ENCODE peak calls at places on chromosome 5, in six cellular contexts. One of them, this sample, is unnamed.

GRCh38 chr5:136420168-136420916 is 55.0 kb upstream of the TRPC7 start:
- DNase-seq in astrocyte of the hippocampus: no peak
- DNase-seq in Daoy: no peak
- DNase-seq in glutamatergic neuron: no peak
- DNase-seq in naive B cell: no peak
- DNase-seq in GM18507: no peak
- DNase-seq in this sample: no peak

GRCh38 chr5:164341056-164341619 is 835.7 kb downstream of the MAT2B start:
- DNase-seq in astrocyte of the hippocampus: no peak
- DNase-seq in Daoy: no peak
- DNase-seq in glutamatergic neuron: no peak
- DNase-seq in naive B cell: no peak
- DNase-seq in GM18507: no peak
- DNase-seq in this sample: peak; percentile 23

GRCh38 chr5:115785395-115786009 is 31.0 kb downstream of the CDO1 start:
- DNase-seq in astrocyte of the hippocampus: no peak
- DNase-seq in Daoy: no peak
- DNase-seq in glutamatergic neuron: no peak
- DNase-seq in naive B cell: no peak
- DNase-seq in GM18507: no peak
- DNase-seq in this sample: no peak

GRCh38 chr5:54719384-54720306 is 202.1 kb downstream of the SNX18 start:
- DNase-seq in astrocyte of the hippocampus: peak; percentile 93
- DNase-seq in Daoy: peak; percentile 68
- DNase-seq in glutamatergic neuron: no peak
- DNase-seq in naive B cell: no peak
- DNase-seq in GM18507: no peak
- DNase-seq in this sample: peak; percentile 83

GRCh38 chr5:60184599-60184998 is 291.1 kb upstream of the PDE4D start:
- DNase-seq in astrocyte of the hippocampus: peak; percentile 21
- DNase-seq in Daoy: no peak
- DNase-seq in glutamatergic neuron: no peak
- DNase-seq in naive B cell: no peak
- DNase-seq in GM18507: no peak
- DNase-seq in this sample: peak; percentile 52

GRCh38 chr5:179901915-179902762 is 5.6 kb downstream of the TBC1D9B start:
- DNase-seq in astrocyte of the hippocampus: no peak
- DNase-seq in Daoy: no peak
- DNase-seq in glutamatergic neuron: no peak
- DNase-seq in naive B cell: no peak
- DNase-seq in GM18507: no peak
- DNase-seq in this sample: no peak

GRCh38 chr5:81420039-81420667 is 26.2 kb upstream of the ACOT12 start:
- DNase-seq in astrocyte of the hippocampus: peak; percentile 93
- DNase-seq in Daoy: peak; percentile 93
- DNase-seq in glutamatergic neuron: no peak
- DNase-seq in naive B cell: no peak
- DNase-seq in GM18507: no peak
- DNase-seq in this sample: peak; percentile 96

GRCh38 chr5:164688437-164688836 is 1183.0 kb downstream of the MAT2B start:
- DNase-seq in astrocyte of the hippocampus: no peak
- DNase-seq in Daoy: no peak
- DNase-seq in glutamatergic neuron: no peak
- DNase-seq in naive B cell: no peak
- DNase-seq in GM18507: no peak
- DNase-seq in this sample: no peak

GRCh38 chr5:167710444-167711025 is 580.9 kb upstream of the WWC1 start:
- DNase-seq in astrocyte of the hippocampus: no peak
- DNase-seq in Daoy: no peak
- DNase-seq in glutamatergic neuron: no peak
- DNase-seq in naive B cell: no peak
- DNase-seq in GM18507: no peak
- DNase-seq in this sample: no peak

GRCh38 chr5:72397836-72398235 is 77.7 kb downstream of the PTCD2 start:
- DNase-seq in astrocyte of the hippocampus: no peak
- DNase-seq in Daoy: no peak
- DNase-seq in glutamatergic neuron: no peak
- DNase-seq in naive B cell: no peak
- DNase-seq in GM18507: no peak
- DNase-seq in this sample: no peak

GRCh38 chr5:18761801-18762200 is 1127.5 kb downstream of the TAF11L14 start:
- DNase-seq in astrocyte of the hippocampus: no peak
- DNase-seq in Daoy: no peak
- DNase-seq in glutamatergic neuron: no peak
- DNase-seq in naive B cell: no peak
- DNase-seq in GM18507: no peak
- DNase-seq in this sample: peak; percentile 5

GRCh38 chr5:132489051-132489770 is 1.4 kb downstream of the IRF1 start:
- DNase-seq in astrocyte of the hippocampus: no peak
- DNase-seq in Daoy: no peak
- DNase-seq in glutamatergic neuron: no peak
- DNase-seq in naive B cell: no peak
- DNase-seq in GM18507: no peak
- DNase-seq in this sample: no peak

GRCh38 chr5:149210229-149210628 is 61.4 kb upstream of the AFAP1L1 start:
- DNase-seq in astrocyte of the hippocampus: peak; percentile 69
- DNase-seq in Daoy: peak; percentile 85
- DNase-seq in glutamatergic neuron: no peak
- DNase-seq in naive B cell: no peak
- DNase-seq in GM18507: no peak
- DNase-seq in this sample: peak; percentile 52

GRCh38 chr5:39942606-39943005 is 517.8 kb upstream of the DAB2 start:
- DNase-seq in astrocyte of the hippocampus: no peak
- DNase-seq in Daoy: no peak
- DNase-seq in glutamatergic neuron: no peak
- DNase-seq in naive B cell: no peak
- DNase-seq in GM18507: no peak
- DNase-seq in this sample: no peak

GRCh38 chr5:176996780-176997179 is 9.8 kb downstream of the UIMC1 start:
- DNase-seq in astrocyte of the hippocampus: peak; percentile 5
- DNase-seq in Daoy: no peak
- DNase-seq in glutamatergic neuron: no peak
- DNase-seq in naive B cell: no peak
- DNase-seq in GM18507: no peak
- DNase-seq in this sample: no peak

GRCh38 chr5:74382864-74383618 is 257.5 kb downstream of the ENC1 start:
- DNase-seq in astrocyte of the hippocampus: no peak
- DNase-seq in Daoy: peak; percentile 39
- DNase-seq in glutamatergic neuron: peak; percentile 27
- DNase-seq in naive B cell: no peak
- DNase-seq in GM18507: no peak
- DNase-seq in this sample: peak; percentile 73

GRCh38 chr5:139684881-139685749 is 37.0 kb downstream of the CXXC5 start:
- DNase-seq in astrocyte of the hippocampus: peak; percentile 72
- DNase-seq in Daoy: peak; percentile 65
- DNase-seq in glutamatergic neuron: no peak
- DNase-seq in naive B cell: no peak
- DNase-seq in GM18507: no peak
- DNase-seq in this sample: peak; percentile 56

This sample was measured in LHCN-M2.